ENCODE peak calls at places on chromosomes 1 and 21, in five cellular contexts. P is HL-60, V is body of pancreas, A is activated B cell treated with CpG ODN at 0.5 μM for 24 hours, E is mucosa of descending colon. C is an unnamed sample.

GRCh38 chr1:174954686-174955669 is 44.8 kb upstream of the CACYBP start:
- DNase-seq in P (no peak), V (no peak), A (no peak), E (no peak), C (no peak)

GRCh38 chr1:181152892-181153633 is 64.6 kb downstream of the IER5 start:
- DNase-seq in P (peak), V (peak), A (peak), E (peak), C (no peak)

GRCh38 chr1:151993084-151993733 is 450 bp downstream of the S100A10 start:
- DNase-seq in P (peak), V (peak), A (peak), E (peak), C (no peak)

GRCh38 chr1:165161130-165161529 is 195.4 kb downstream of the LMX1A start:
- DNase-seq in P (no peak), V (no peak), A (no peak), E (no peak), C (no peak)

GRCh38 chr1:45018599-45019230 is 6.7 kb downstream of the UROD start:
- DNase-seq in P (peak), V (peak), A (no peak), E (peak), C (peak)

GRCh38 chr21:45029298-45029967 is 44.9 kb upstream of the ADARB1 start:
- DNase-seq in P (no peak), V (no peak), A (no peak), E (no peak), C (no peak)

GRCh38 chr21:43645414-43645891 is 13.8 kb downstream of the HSF2BP start:
- DNase-seq in P (peak), V (no peak), A (no peak), E (no peak), C (no peak)

GRCh38 chr1:112579801-112580510 is 39.0 kb downstream of the ST7L start:
- DNase-seq in P (no peak), V (no peak), A (no peak), E (no peak), C (no peak)

GRCh38 chr1:192810253-192810880 is 1.5 kb downstream of the RGS2 start:
- DNase-seq in P (peak), V (no peak), A (no peak), E (no peak), C (no peak)

GRCh38 chr1:215475719-215476525 is 91.2 kb upstream of the KCTD3 start:
- DNase-seq in P (no peak), V (no peak), A (no peak), E (no peak), C (no peak)

DNA sequence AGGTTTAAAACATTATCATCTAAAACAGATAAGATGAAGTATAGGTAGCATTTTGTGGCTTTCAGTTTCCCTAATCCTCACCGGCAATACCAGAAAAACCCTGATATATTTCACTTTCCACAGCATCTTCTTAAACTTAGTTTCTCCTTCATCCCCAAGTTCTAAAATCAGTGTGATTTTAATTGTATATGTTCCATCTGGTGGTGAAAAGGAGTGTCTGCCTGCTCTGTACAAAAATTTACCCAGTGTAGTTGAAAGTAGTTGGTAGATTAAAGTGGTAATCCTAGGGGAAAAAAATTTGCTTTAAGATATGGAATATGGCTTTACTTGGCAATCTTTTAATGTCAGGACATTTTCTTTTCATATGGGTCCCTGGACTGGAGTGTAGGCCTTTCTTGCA is 74.3 kb downstream of the CEP350 start:
- DNase-seq in P (no peak), V (no peak), A (no peak), E (no peak), C (no peak)
- TF ChIP-seq CTCF in P (no peak), V (no peak), A (no peak), E (no peak), C (no peak)

GRCh38 chr1:94039871-94040569 is 80.9 kb downstream of the ABCA4 start:
- DNase-seq in P (no peak), V (no peak), A (no peak), E (no peak), C (no peak)
- TF ChIP-seq CTCF in P (no peak), V (peak), A (no peak), E (no peak), C (peak)

GRCh38 chr1:230067871-230068814 is 1.1 kb downstream of the GALNT2 start:
- DNase-seq in P (peak), V (no peak), A (peak), E (peak), C (peak)
- TF ChIP-seq CTCF in P (no peak), V (no peak), A (no peak), E (no peak), C (no peak)

DNA sequence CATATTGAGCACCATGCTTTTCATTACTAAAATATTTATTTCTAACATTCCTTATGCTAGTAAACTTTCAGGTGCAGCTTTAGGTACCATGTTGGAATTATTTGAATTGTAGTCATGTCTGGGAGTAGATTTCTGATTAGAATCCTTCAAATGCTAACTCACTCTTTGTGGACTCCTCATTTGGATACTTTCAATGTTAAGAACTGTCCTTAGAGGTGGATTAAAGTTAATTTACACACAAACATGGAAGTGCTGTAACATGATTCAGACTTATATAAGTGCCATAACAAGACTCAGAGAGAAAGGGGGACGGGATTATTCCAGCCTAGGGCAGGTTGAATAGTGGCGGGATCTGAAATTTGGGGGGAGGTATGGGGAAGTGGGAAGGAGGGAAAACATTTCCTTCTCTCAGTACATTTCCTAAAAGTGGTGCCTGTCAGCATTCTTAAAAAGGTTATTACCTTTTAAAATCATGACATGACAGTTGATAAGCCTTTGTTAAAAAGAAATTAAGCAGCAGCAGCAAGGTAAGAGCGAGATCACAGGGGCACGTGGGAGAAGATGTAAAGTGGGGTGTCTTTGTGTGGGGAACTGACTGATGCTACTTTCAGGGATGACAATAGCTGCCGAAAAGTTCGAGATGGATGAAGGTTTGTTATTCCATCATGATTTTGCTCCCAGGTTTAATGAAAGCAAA is 44.4 kb downstream of the HHAT start:
- DNase-seq in P (no peak), V (no peak), A (no peak), E (no peak), C (no peak)
- TF ChIP-seq CTCF in P (no peak), V (no peak), A (no peak), E (no peak), C (no peak)

GRCh38 chr1:119542492-119542946 is 35.5 kb downstream of the HSD3B1 start:
- DNase-seq in P (no peak), V (peak), A (no peak), E (no peak), C (no peak)

GRCh38 chr1:119541389-119541788 is 34.4 kb downstream of the HSD3B1 start:
- DNase-seq in P (no peak), V (no peak), A (no peak), E (no peak), C (no peak)

GRCh38 chr1:119546641-119547040 is 39.6 kb downstream of the HSD3B1 start:
- DNase-seq in P (no peak), V (no peak), A (no peak), E (no peak), C (no peak)

GRCh38 chr1:119547306-119547705 is 40.3 kb downstream of the HSD3B1 start:
- DNase-seq in P (no peak), V (no peak), A (no peak), E (no peak), C (no peak)

GRCh38 chr1:119544165-119544762 is 37.3 kb downstream of the HSD3B1 start:
- DNase-seq in P (peak), V (peak), A (no peak), E (no peak), C (no peak)
- TF ChIP-seq CTCF in P (peak), V (no peak), A (no peak), E (no peak), C (peak)